ENCODE peak calls at places on chromosome 10, in ten cellular contexts. V is brain microvascular endothelial cell; E is adrenal gland; M is lung; O is Peyer's patch; L is CD4-positive, alpha-beta T cell; C is left ventricle myocardium inferior; Z is stomach; S is GM13977; R is GM12865. U is an unnamed sample.

GRCh38 chr10:60910543-60910942 is 33.4 kb downstream of the RHOBTB1 start:
- DNase-seq in V (no peak), E (peak; percentile 28), M (peak; percentile 63), O (no peak), L (no peak), C (no peak), Z (peak; percentile 74), S (no peak), R (peak; percentile 15), U (no peak)

GRCh38 chr10:1873916-1874315 is 136.6 kb upstream of the ADARB2 start:
- DNase-seq in V (no peak), E (no peak), M (no peak), O (no peak), L (no peak), C (no peak), Z (no peak), S (no peak), R (no peak), U (no peak)

GRCh38 chr10:19783721-19784120 is 32.5 kb upstream of the PLXDC2 start:
- DNase-seq in V (no peak), E (no peak), M (no peak), O (no peak), L (no peak), C (no peak), Z (no peak), S (no peak), R (no peak), U (no peak)

GRCh38 chr10:16943301-16944080 is 126.3 kb upstream of the RSU1 start:
- DNase-seq in V (no peak), E (no peak), M (no peak), O (no peak), L (no peak), C (no peak), Z (no peak), S (no peak), R (no peak), U (no peak)

GRCh38 chr10:13560597-13560996 is 26.2 kb upstream of the PRPF18 start:
- DNase-seq in V (peak; percentile 46), E (no peak), M (no peak), O (no peak), L (no peak), C (no peak), Z (no peak), S (no peak), R (no peak), U (no peak)

GRCh38 chr10:133260895-133261725 is 15.6 kb downstream of the ADAM8 start:
- DNase-seq in V (no peak), E (peak; percentile 61), M (peak; percentile 45), O (peak; percentile 79), L (peak; percentile 42), C (peak; percentile 62), Z (peak; percentile 57), S (peak; percentile 84), R (peak; percentile 68), U (peak; percentile 59)

GRCh38 chr10:71921319-71922027 is 42.7 kb upstream of the CHST3 start:
- DNase-seq in V (no peak), E (peak; percentile 48), M (no peak), O (no peak), L (no peak), C (peak; percentile 58), Z (no peak), S (no peak), R (no peak), U (peak; percentile 36)

GRCh38 chr10:10992961-10993714 is 24.5 kb upstream of the CELF2 start:
- DNase-seq in V (no peak), E (no peak), M (no peak), O (no peak), L (no peak), C (no peak), Z (no peak), S (no peak), R (no peak), U (no peak)

GRCh38 chr10:48542471-48543210 is 62.2 kb downstream of the ARHGAP22 start:
- DNase-seq in V (no peak), E (no peak), M (no peak), O (no peak), L (no peak), C (no peak), Z (peak; percentile 13), S (no peak), R (no peak), U (no peak)

GRCh38 chr10:34254596-34254995 is 560.5 kb downstream of the PARD3 start:
- DNase-seq in V (peak; percentile 74), E (no peak), M (no peak), O (no peak), L (no peak), C (no peak), Z (no peak), S (no peak), R (peak; percentile 15), U (no peak)

GRCh38 chr10:76882245-76882644 is 755.4 kb downstream of the KCNMA1 start:
- DNase-seq in V (no peak), E (no peak), M (no peak), O (no peak), L (no peak), C (no peak), Z (no peak), S (no peak), R (peak; percentile 57), U (no peak)

GRCh38 chr10:51937736-51938135 is 238.3 kb upstream of the CSTF2T start:
- DNase-seq in V (peak; percentile 86), E (no peak), M (no peak), O (no peak), L (no peak), C (no peak), Z (no peak), S (no peak), R (no peak), U (no peak)

GRCh38 chr10:74334221-74334620 is 183.2 kb downstream of the ADK start:
- DNase-seq in V (no peak), E (no peak), M (no peak), O (no peak), L (no peak), C (no peak), Z (no peak), S (no peak), R (no peak), U (no peak)

GRCh38 chr10:78407009-78407711 is 373.5 kb downstream of the RPS24 start:
- DNase-seq in V (peak; percentile 94), E (peak; percentile 87), M (peak; percentile 92), O (peak; percentile 75), L (peak; percentile 32), C (peak; percentile 86), Z (peak; percentile 87), S (peak; percentile 68), R (peak; percentile 87), U (peak; percentile 92)

GRCh38 chr10:127890935-127891334 is 1.8 kb downstream of the CLRN3 start:
- DNase-seq in V (no peak), E (no peak), M (peak; percentile 11), O (no peak), L (no peak), C (no peak), Z (no peak), S (no peak), R (no peak), U (no peak)

GRCh38 chr10:110893559-110894179 is 21.9 kb downstream of the PDCD4 start:
- DNase-seq in V (no peak), E (no peak), M (no peak), O (no peak), L (no peak), C (no peak), Z (no peak), S (peak; percentile 35), R (peak; percentile 68), U (no peak)
- TF ChIP-seq CTCF in V (peak; percentile 34), E (peak; percentile 73), M (peak; percentile 39), O (peak; percentile 65), L (peak; percentile 79), C (peak; percentile 69), Z (no peak), S (peak; percentile 50), R (peak; percentile 30), U (peak; percentile 76)

GRCh38 chr10:31319602-31320178 is 674 bp downstream of the ZEB1 start:
- DNase-seq in V (no peak), E (peak; percentile 11), M (peak; percentile 28), O (peak; percentile 54), L (peak; percentile 0), C (no peak), Z (no peak), S (peak; percentile 26), R (peak; percentile 36), U (peak; percentile 34)

GRCh38 chr10:31321396-31321941 is 2.5 kb downstream of the ZEB1 start:
- DNase-seq in V (no peak), E (no peak), M (no peak), O (no peak), L (peak; percentile 16), C (no peak), Z (no peak), S (no peak), R (peak; percentile 56), U (no peak)

GRCh38 chr10:31320179-31320597 is 1.2 kb downstream of the ZEB1 start:
- DNase-seq in V (no peak), E (peak; percentile 55), M (peak; percentile 29), O (no peak), L (peak; percentile 17), C (peak; percentile 56), Z (peak; percentile 31), S (peak; percentile 45), R (peak; percentile 84), U (peak; percentile 43)

GRCh38 chr10:31320598-31321211 is 1.7 kb downstream of the ZEB1 start:
- DNase-seq in V (peak; percentile 17), E (peak; percentile 31), M (peak; percentile 28), O (peak; percentile 53), L (peak; percentile 1), C (peak; percentile 53), Z (no peak), S (peak; percentile 54), R (peak; percentile 76), U (peak; percentile 66)

DNA sequence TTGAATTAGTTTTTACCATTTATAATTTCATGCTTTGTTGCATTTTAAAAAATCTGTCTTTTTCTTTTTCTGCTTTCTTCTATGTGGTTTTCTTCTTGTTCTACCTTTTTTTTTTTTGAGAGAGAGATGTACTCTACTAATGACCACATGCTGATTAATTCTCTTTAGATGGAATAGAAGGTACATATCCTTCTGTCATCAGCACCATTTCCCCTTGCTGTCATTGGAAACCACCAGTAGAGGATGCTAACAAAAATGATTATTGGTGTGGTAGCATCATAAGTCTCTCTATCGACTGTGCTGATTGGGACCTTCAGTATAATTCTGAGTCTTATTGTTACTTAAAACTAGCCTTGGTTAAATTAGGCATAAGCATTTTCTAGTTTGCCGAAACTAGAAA is 3.6 kb downstream of the ZEB1 start:
- DNase-seq in V (no peak), E (no peak), M (no peak), O (no peak), L (no peak), C (no peak), Z (no peak), S (peak; percentile 22), R (peak; percentile 65), U (no peak)
- TF ChIP-seq CTCF in V (peak; percentile 34), E (no peak), M (no peak), O (no peak), L (peak; percentile 33), C (peak; percentile 54), Z (no peak), S (peak; percentile 47), R (peak; percentile 54), U (peak; percentile 49)

GRCh38 chr10:21751341-21752310 is 217.6 kb downstream of the MLLT10 start:
- DNase-seq in V (no peak), E (no peak), M (no peak), O (no peak), L (no peak), C (no peak), Z (no peak), S (no peak), R (no peak), U (no peak)
- TF ChIP-seq CTCF in V (no peak), E (no peak), M (no peak), O (no peak), L (no peak), C (no peak), Z (no peak), S (no peak), R (no peak), U (no peak)

GRCh38 chr10:36254191-36254590 is 612.1 kb upstream of the FZD8 start:
- DNase-seq in V (no peak), E (peak; percentile 67), M (peak; percentile 32), O (no peak), L (no peak), C (peak; percentile 80), Z (peak; percentile 41), S (no peak), R (no peak), U (no peak)
- TF ChIP-seq CTCF in V (no peak), E (no peak), M (no peak), O (no peak), L (no peak), C (no peak), Z (no peak), S (no peak), R (no peak), U (no peak)